ENCODE peak calls at places on chromosomes 12 and 14, in six cellular contexts. X is mammary epithelial cell, M is stomach, I is foreskin keratinocyte, S is psoas muscle, V is esophagus muscularis mucosa. F is an unnamed sample.

GRCh38 chr12:111842556-111843396 is 748 bp downstream of the MAPKAPK5 start:
- DNase-seq in X (peak), M (no peak), I (no peak), S (no peak), V (no peak), F (no peak)

GRCh38 chr12:90166012-90166411 is 457.4 kb upstream of the ATP2B1 start:
- DNase-seq in X (no peak), M (no peak), I (no peak), S (no peak), V (no peak), F (no peak)

GRCh38 chr12:27359578-27360340 is 27.1 kb downstream of the BMAL2 start:
- DNase-seq in X (no peak), M (no peak), I (no peak), S (no peak), V (no peak), F (no peak)

GRCh38 chr12:119440961-119441360 is 106.4 kb downstream of the CCDC60 start:
- DNase-seq in X (no peak), M (no peak), I (no peak), S (no peak), V (no peak), F (no peak)

GRCh38 chr12:118357327-118358007 is 15.2 kb downstream of the TAOK3 start:
- DNase-seq in X (peak), M (no peak), I (peak), S (no peak), V (no peak), F (no peak)

GRCh38 chr12:12999276-12999958 is 648 bp downstream of the HEBP1 start:
- DNase-seq in X (peak), M (no peak), I (no peak), S (no peak), V (no peak), F (no peak)

GRCh38 chr12:53172352-53172751 is 8.2 kb upstream of the ZNF740 start:
- DNase-seq in X (no peak), M (no peak), I (no peak), S (no peak), V (no peak), F (peak)

GRCh38 chr14:68792022-68792829 is 641 bp downstream of the ZFP36L1 start:
- DNase-seq in X (peak), M (peak), I (no peak), S (no peak), V (peak), F (no peak)

GRCh38 chr12:44525806-44526654 is 350.1 kb downstream of the NELL2 start:
- DNase-seq in X (no peak), M (no peak), I (no peak), S (no peak), V (no peak), F (no peak)

GRCh38 chr12:48424644-48425043 is 47.7 kb upstream of the ANP32D start:
- DNase-seq in X (no peak), M (no peak), I (no peak), S (no peak), V (no peak), F (no peak)

GRCh38 chr14:23640524-23641141 is 4.5 kb downstream of the DHRS2 start:
- DNase-seq in X (peak), M (no peak), I (no peak), S (no peak), V (no peak), F (no peak)

GRCh38 chr14:23542261-23542660 is 9.3 kb downstream of the ZFHX2 start:
- DNase-seq in X (no peak), M (no peak), I (no peak), S (no peak), V (no peak), F (no peak)

GRCh38 chr14:30588873-30589272 is 29.9 kb downstream of the G2E3 start:
- DNase-seq in X (no peak), M (no peak), I (no peak), S (no peak), V (no peak), F (no peak)

GRCh38 chr12:124581299-124581698 is 13.9 kb upstream of the NCOR2 start:
- DNase-seq in X (no peak), M (no peak), I (peak), S (no peak), V (no peak), F (no peak)

DNA sequence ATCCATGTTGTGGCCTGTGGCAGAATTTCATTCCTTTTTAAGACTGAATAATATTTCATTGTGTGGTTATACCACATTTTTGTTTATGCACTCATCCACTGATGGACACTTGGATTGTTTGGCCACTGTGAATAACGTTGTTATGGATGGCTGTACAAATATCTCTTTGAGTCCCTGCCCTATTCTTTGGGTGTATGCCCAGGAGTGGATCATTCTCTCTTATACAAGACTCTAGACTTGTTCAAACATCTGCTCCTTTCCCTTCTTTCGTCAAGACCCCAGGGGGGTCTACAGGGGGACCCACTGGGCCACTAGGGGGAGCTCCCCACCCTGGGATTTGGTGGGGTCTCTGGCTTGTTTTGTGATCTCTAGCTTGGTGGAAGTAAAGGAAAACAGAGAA is 77.4 kb downstream of the FBXL14 start:
- DNase-seq in X (peak), M (no peak), I (peak), S (no peak), V (no peak), F (no peak)
- H3K27ac ChIP-seq in X (peak), M (no peak), I (peak), S (no peak), V (no peak), F (no peak)

GRCh38 chr12:72270246-72270645 is 1.9 kb upstream of the TRHDE start:
- DNase-seq in X (no peak), M (no peak), I (no peak), S (no peak), V (no peak), F (no peak)

GRCh38 chr12:72268386-72268785 is 3.8 kb upstream of the TRHDE start:
- DNase-seq in X (no peak), M (no peak), I (no peak), S (no peak), V (no peak), F (no peak)

GRCh38 chr12:72264548-72265175 is 7.5 kb upstream of the TRHDE start:
- DNase-seq in X (no peak), M (no peak), I (no peak), S (no peak), V (no peak), F (no peak)

GRCh38 chr12:72269491-72269890 is 2.7 kb upstream of the TRHDE start:
- DNase-seq in X (no peak), M (no peak), I (no peak), S (no peak), V (no peak), F (no peak)

DNA sequence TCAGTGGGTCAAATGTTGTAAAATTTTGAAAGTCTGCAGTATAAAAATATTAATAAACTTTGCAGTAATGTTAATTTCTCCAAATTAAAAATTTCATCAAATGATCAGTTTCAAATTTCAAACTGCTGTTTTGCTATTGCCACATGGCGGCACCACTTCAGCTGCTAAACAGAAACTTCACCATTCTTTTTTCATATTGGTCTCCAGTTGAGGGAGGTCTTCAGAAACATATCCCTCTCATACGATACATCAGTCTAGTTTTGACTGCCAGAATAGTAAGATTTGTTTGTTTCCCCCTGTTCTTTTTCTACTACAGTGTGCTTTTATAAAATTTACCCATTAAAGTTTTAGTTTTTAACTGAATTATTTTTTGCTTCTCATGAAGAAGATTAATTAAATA is 4.2 kb upstream of the TRHDE start:
- DNase-seq in X (no peak), M (no peak), I (no peak), S (no peak), V (no peak), F (no peak)
- TF ChIP-seq CTCF in X (peak), M (no peak), I (peak), S (no peak), V (peak), F (peak)

GRCh38 chr14:90611501-90611900 is 204.7 kb downstream of the TTC7B start:
- DNase-seq in X (no peak), M (no peak), I (no peak), S (no peak), V (no peak), F (no peak)
- H3K27ac ChIP-seq in X (no peak), M (no peak), I (no peak), S (peak), V (no peak), F (no peak)

GRCh38 chr12:74722709-74723108 is 185.1 kb downstream of the ATXN7L3B start:
- DNase-seq in X (no peak), M (no peak), I (no peak), S (no peak), V (no peak), F (no peak)
- TF ChIP-seq CTCF in X (no peak), M (no peak), I (no peak), S (no peak), V (no peak), F (no peak)

F was measured in AG04450.